ENCODE peak calls at places on chromosomes 13 and 19, in eight cellular contexts. Y is nucleus accumbens; I is ELR; N is stimulated activated CD4-positive, alpha-beta T cell treated with anti-CD3 and anti-CD28 coated beads, Interleukin-2, amount 100 ng/mL, for 48 hours; Q is NCI-H1092 treated with DMSO at 0.1 percent for 48 hours; J is ELF-1; H is KG1; Z is IMR-90. S is an unnamed sample.

GRCh38 chr13:25249001-25249543 is 38.2 kb downstream of the MTMR6 start:
- DNase-seq in Y (peak), I (peak), N (no peak), Q (peak), J (no peak), H (no peak), Z (peak), S (peak)

GRCh38 chr19:6340493-6341201 is 7.2 kb upstream of the ACER1 start:
- DNase-seq in Y (no peak), I (no peak), N (no peak), Q (peak), J (peak), H (no peak), Z (no peak), S (no peak)

GRCh38 chr13:24911135-24911524 is 147.2 kb downstream of the RNF17 start:
- DNase-seq in Y (no peak), I (peak), N (no peak), Q (no peak), J (no peak), H (no peak), Z (peak), S (no peak)

GRCh38 chr13:86581711-86582110 is 782.5 kb upstream of the SLITRK6 start:
- DNase-seq in Y (no peak), I (peak), N (no peak), Q (no peak), J (no peak), H (no peak), Z (peak), S (no peak)

GRCh38 chr13:95447766-95448165 is 104.8 kb upstream of the CLDN10 start:
- DNase-seq in Y (no peak), I (no peak), N (no peak), Q (no peak), J (peak), H (no peak), Z (no peak), S (no peak)

GRCh38 chr19:44723952-44724319 is 24.6 kb upstream of the BCL3 start:
- DNase-seq in Y (peak), I (peak), N (peak), Q (peak), J (peak), H (peak), Z (peak), S (no peak)

GRCh38 chr13:43865892-43866291 is 13.6 kb downstream of the CCDC122 start:
- DNase-seq in Y (no peak), I (peak), N (no peak), Q (no peak), J (no peak), H (no peak), Z (peak), S (no peak)

GRCh38 chr13:75830842-75831241 is 194.7 kb downstream of the LMO7 start:
- DNase-seq in Y (no peak), I (peak), N (no peak), Q (no peak), J (no peak), H (no peak), Z (peak), S (no peak)

GRCh38 chr19:47284324-47284899 is 9.7 kb downstream of the INAFM1 start:
- DNase-seq in Y (no peak), I (peak), N (peak), Q (peak), J (peak), H (peak), Z (peak), S (no peak)

GRCh38 chr19:52200044-52200443 is 10.2 kb downstream of the PPP2R1A start:
- DNase-seq in Y (peak), I (peak), N (no peak), Q (no peak), J (no peak), H (no peak), Z (peak), S (no peak)

S was measured in SIG-M5.